ENCODE peak calls at places on chromosomes 5 and 9, in five cellular contexts. J is GM12878, P is HepG2, M is SK-N-SH, H is K562. U is an unnamed sample.

GRCh38 chr5:17219006-17219422 is 1.6 kb downstream of the BASP1 start:
- DNase-seq in J (no peak), H (no peak), M (peak; percentile 76), P (no peak), U (peak; percentile 9)

GRCh38 chr5:136021016-136021405 is 7.8 kb upstream of the TGFBI start:
- DNase-seq in H (peak; percentile 20), J (no peak), P (no peak), M (no peak), U (no peak)

GRCh38 chr9:121271368-121272351 is 3.7 kb downstream of the GSN start:
- DNase-seq in M (no peak), H (no peak), P (no peak), J (no peak), U (no peak)

GRCh38 chr9:128677787-128678186 is 11.2 kb upstream of the SET start:
- DNase-seq in M (no peak), J (no peak), P (no peak), H (no peak), U (no peak)

GRCh38 chr9:14245901-14246525 is 67.9 kb downstream of the NFIB start:
- DNase-seq in J (no peak), P (no peak), H (no peak), M (no peak), U (no peak)

GRCh38 chr5:61943718-61944117 is 362.3 kb upstream of the KIF2A start:
- DNase-seq in P (no peak), J (no peak), M (no peak), H (no peak), U (no peak)

GRCh38 chr9:6910497-6910896 is 152.7 kb downstream of the KDM4C start:
- DNase-seq in H (no peak), P (no peak), M (no peak), J (no peak), U (no peak)

GRCh38 chr9:70488098-70488792 is 73.8 kb upstream of the KLF9 start:
- DNase-seq in M (no peak), P (no peak), J (no peak), H (no peak), U (no peak)

GRCh38 chr5:174723979-174724483 is 351 bp upstream of the MSX2 start:
- DNase-seq in H (no peak), M (peak; percentile 55), J (no peak), P (no peak), U (no peak)

GRCh38 chr5:78903936-78904335 is 81.2 kb downstream of the ARSB start:
- DNase-seq in J (no peak), M (no peak), P (no peak), H (no peak), U (no peak)

GRCh38 chr5:77133061-77133758 is 46.1 kb upstream of the ZBED3 start:
- DNase-seq in J (no peak), M (no peak), P (peak; percentile 45), H (no peak), U (no peak)

GRCh38 chr5:69213513-69214215 is 21.0 kb upstream of the CDK7 start:
- DNase-seq in P (peak; percentile 81), M (no peak), J (no peak), H (no peak), U (no peak)

GRCh38 chr9:130939405-130939941 is 426 bp upstream of the FIBCD1 start:
- DNase-seq in J (no peak), M (peak; percentile 69), P (no peak), H (no peak), U (peak; percentile 39)

GRCh38 chr5:62190931-62191330 is 115.1 kb upstream of the KIF2A start:
- DNase-seq in H (no peak), M (no peak), J (no peak), P (no peak), U (no peak)

GRCh38 chr5:94691947-94692346 is 73.5 kb downstream of the SLF1 start:
- DNase-seq in J (no peak), H (no peak), M (peak; percentile 20), P (peak; percentile 3), U (peak; percentile 15)

GRCh38 chr5:94692610-94693009 is 74.1 kb downstream of the SLF1 start:
- DNase-seq in M (no peak), H (no peak), P (no peak), J (no peak), U (no peak)

GRCh38 chr5:94691270-94691669 is 72.8 kb downstream of the SLF1 start:
- DNase-seq in J (no peak), H (no peak), P (no peak), M (no peak), U (no peak)

GRCh38 chr5:94689871-94690270 is 71.4 kb downstream of the SLF1 start:
- DNase-seq in J (no peak), P (no peak), H (no peak), M (no peak), U (no peak)

GRCh38 chr5:94690778-94691177 is 72.3 kb downstream of the SLF1 start:
- DNase-seq in P (no peak), M (no peak), H (no peak), J (no peak), U (no peak)
- TF ChIP-seq FOXM1 in P (no peak), M (no peak), H (no peak), J (no peak), U (no peak)

GRCh38 chr9:109918359-109919163 is 138.6 kb downstream of the PALM2AKAP2 start:
- DNase-seq in H (no peak), M (no peak), J (peak; percentile 80), P (no peak), U (no peak)
- TF ChIP-seq FOXM1 in H (no peak), M (no peak), J (peak; percentile 99), P (no peak), U (no peak)

GRCh38 chr9:137433916-137434431 is 7.2 kb downstream of the ENTPD8 start:
- DNase-seq in M (no peak), J (no peak), P (no peak), H (no peak), U (no peak)
- TF ChIP-seq FOXM1 in M (no peak), J (no peak), P (no peak), H (no peak), U (no peak)

GRCh38 chr5:180331647-180331950 is 21.5 kb downstream of the GFPT2 start:
- DNase-seq in P (no peak), M (no peak), J (no peak), H (no peak), U (no peak)

GRCh38 chr5:180330270-180330648 is 22.9 kb downstream of the GFPT2 start:
- DNase-seq in M (no peak), P (no peak), H (no peak), J (no peak), U (no peak)

GRCh38 chr5:180332051-180332517 is 21.1 kb downstream of the GFPT2 start:
- DNase-seq in M (peak; percentile 31), H (peak; percentile 18), P (no peak), J (no peak), U (no peak)

GRCh38 chr5:180329606-180330269 is 23.4 kb downstream of the GFPT2 start:
- DNase-seq in P (no peak), J (no peak), H (no peak), M (no peak), U (no peak)

DNA sequence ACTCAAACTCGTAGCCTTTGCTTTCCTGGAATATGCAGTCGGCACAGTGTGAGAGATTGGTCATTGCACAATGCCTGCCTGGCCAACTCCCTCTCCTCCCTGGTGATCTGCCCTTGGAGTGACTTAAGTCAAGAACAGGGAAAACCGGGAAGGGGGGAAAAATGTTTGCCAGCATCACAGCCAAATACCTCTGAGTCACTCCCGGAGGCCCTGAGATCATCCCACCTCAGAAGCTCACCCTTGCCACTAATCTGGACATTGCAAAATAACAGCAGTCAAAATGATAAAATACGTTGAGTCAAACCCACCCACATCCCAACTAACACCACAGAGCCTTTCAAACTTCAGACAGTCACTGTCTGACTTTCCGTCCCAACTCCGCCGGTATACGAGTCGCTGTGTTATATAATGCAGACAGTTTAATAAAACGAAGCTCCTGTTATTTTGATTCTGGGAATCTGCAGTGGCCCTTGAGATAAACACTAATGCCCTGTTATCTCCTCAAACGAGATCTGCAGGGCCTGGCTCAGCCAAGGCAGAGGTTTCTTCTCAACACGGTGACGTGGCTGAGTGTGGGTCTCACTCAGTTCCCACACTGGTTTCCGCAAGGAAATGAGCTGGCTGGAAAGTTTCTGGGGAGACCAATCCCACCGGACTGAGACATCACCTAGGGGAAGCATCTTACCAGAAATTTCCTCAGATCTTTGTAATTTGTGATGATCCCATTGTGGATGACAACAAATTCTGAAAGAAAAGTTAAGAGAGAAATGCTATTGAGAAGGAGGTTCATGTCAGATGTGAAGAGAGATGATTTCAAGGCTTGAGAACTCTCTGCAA is 22.1 kb downstream of the GFPT2 start:
- DNase-seq in H (no peak), M (no peak), J (no peak), P (peak; percentile 21), U (no peak)
- TF ChIP-seq FOXM1 in H (no peak), M (no peak), J (no peak), P (no peak), U (no peak)

DNA sequence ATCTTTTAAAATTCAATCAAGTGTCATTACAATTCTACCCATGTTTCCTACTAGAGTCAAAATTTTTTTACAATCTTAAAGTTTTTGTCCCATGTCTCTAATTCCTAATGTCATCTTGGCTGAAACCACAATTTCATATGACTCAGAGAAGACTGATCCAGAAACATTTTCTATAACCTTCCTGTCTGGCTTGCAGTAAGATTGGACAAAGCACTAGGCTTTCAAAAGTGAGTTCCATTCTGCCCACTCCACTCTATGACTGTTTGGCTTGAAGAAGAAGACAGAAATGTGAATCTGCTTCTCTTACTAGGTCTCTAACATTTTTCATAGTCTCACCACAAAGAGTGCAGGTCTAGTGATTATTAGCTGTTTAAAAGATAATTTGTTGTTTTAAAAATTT is 88.8 kb downstream of the NR3C1 start:
- DNase-seq in H (no peak), P (no peak), J (no peak), M (no peak), U (no peak)
- TF ChIP-seq FOXM1 in H (no peak), P (no peak), J (no peak), M (no peak), U (no peak)

DNA sequence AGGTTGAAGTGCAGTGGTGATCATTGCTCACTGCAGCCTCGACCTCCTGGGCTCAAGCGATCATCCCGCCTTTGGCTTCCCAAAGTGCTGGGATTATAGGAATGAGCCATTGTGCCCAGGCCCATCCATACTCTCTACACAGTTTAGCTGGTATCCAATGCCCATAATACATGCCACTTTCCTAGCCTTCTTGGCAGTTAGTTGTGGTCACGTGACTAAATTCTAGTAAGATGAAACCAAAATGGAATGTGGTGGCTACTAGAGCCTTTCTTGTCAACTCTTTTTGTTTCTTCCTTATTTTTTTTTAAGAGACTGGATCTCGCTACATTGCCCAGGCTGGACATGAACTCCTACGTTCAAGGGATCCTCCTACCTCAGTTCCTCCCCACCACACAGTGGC is 15.3 kb upstream of the KIF27 start:
- DNase-seq in H (no peak), P (no peak), M (no peak), J (no peak), U (no peak)
- TF ChIP-seq FOXM1 in H (no peak), P (no peak), M (no peak), J (no peak), U (no peak)

GRCh38 chr5:14587143-14587542 is 5.6 kb downstream of the OTULINL start:
- DNase-seq in M (no peak), P (no peak), H (no peak), J (no peak), U (no peak)
- TF ChIP-seq FOXM1 in M (no peak), P (no peak), H (no peak), J (no peak), U (no peak)

GRCh38 chr5:172686111-172686510 is 45.0 kb downstream of the NEURL1B start:
- DNase-seq in M (no peak), H (no peak), P (no peak), J (no peak), U (no peak)
- TF ChIP-seq FOXM1 in M (no peak), H (no peak), P (no peak), J (no peak), U (no peak)

U was measured in HEK293T.